ENCODE peak calls at places on chromosomes 11 and 22, in four cellular contexts. U, F, C and R are unnamed samples.

GRCh38 chr11:131246589-131247164 is 123.7 kb upstream of the NTM start:
- DNase-seq in F (peak), U (peak), C (no peak), R (peak)

GRCh38 chr11:60150279-60150678 is 32.6 kb downstream of the MS4A6A start:
- DNase-seq in U (no peak), C (no peak), F (no peak), R (no peak)

GRCh38 chr22:40436460-40437431 is 66.4 kb downstream of the SGSM3 start:
- DNase-seq in U (no peak), F (peak), C (peak), R (peak)

GRCh38 chr22:29442976-29443375 is 4.6 kb downstream of the RFPL1 start:
- DNase-seq in U (no peak), C (no peak), F (no peak), R (no peak)

GRCh38 chr11:22337571-22338464 is at the start of gene SLC17A6:
- DNase-seq in U (no peak), C (no peak), F (peak), R (no peak)

GRCh38 chr11:73531386-73531785 is 66.5 kb downstream of the FAM168A start:
- DNase-seq in C (no peak), U (no peak), F (no peak), R (no peak)

GRCh38 chr11:66967670-66968425 is 7.3 kb upstream of the C11orf86 start:
- DNase-seq in F (no peak), U (no peak), C (no peak), R (no peak)

GRCh38 chr22:24185501-24186351 is 4.4 kb downstream of the SUSD2 start:
- DNase-seq in F (no peak), C (no peak), U (no peak), R (no peak)

GRCh38 chr22:46237453-46238158 is 12.5 kb downstream of the CDPF1 start:
- DNase-seq in C (no peak), F (no peak), U (no peak), R (no peak)

GRCh38 chr22:20446383-20446970 is 8.9 kb upstream of the SCARF2 start:
- DNase-seq in F (no peak), C (no peak), U (no peak), R (no peak)

GRCh38 chr11:132111341-132111740 is 740.9 kb downstream of the NTM start:
- DNase-seq in F (no peak), C (no peak), U (no peak), R (no peak)

GRCh38 chr11:134639586-134640330 is 227.7 kb upstream of the B3GAT1 start:
- DNase-seq in F (no peak), U (no peak), C (no peak), R (no peak)

GRCh38 chr11:47418454-47419259 is 7.6 kb downstream of the PSMC3 start:
- DNase-seq in C (no peak), U (no peak), F (no peak), R (no peak)

GRCh38 chr11:15158351-15159015 is 43.8 kb downstream of the INSC start:
- DNase-seq in C (no peak), F (no peak), U (no peak), R (no peak)

GRCh38 chr11:125166347-125166841 is 1.8 kb downstream of the PKNOX2 start:
- DNase-seq in F (no peak), U (peak), C (no peak), R (no peak)

GRCh38 chr11:78669249-78669648 is 94.6 kb upstream of the NARS2 start:
- DNase-seq in C (no peak), U (no peak), F (no peak), R (no peak)

GRCh38 chr11:129375731-129376657 is at the start of gene BARX2:
- DNase-seq in U (no peak), C (peak), F (no peak), R (peak)

GRCh38 chr11:8092587-8093424 is 11.8 kb downstream of the TUB start:
- DNase-seq in F (peak), C (peak), U (peak), R (peak)

GRCh38 chr11:88179966-88180629 is 4.9 kb upstream of the RAB38 start:
- DNase-seq in U (no peak), C (no peak), F (no peak), R (no peak)

GRCh38 chr11:112697371-112697770 is 263.8 kb upstream of the NCAM1 start:
- DNase-seq in U (no peak), C (no peak), F (no peak), R (peak)

GRCh38 chr11:69911310-69912160 is 92.3 kb upstream of the FGF3 start:
- DNase-seq in U (no peak), C (no peak), F (no peak), R (no peak)

GRCh38 chr22:23565942-23566715 is 14.0 kb downstream of the IGLL1 start:
- DNase-seq in U (no peak), C (no peak), F (no peak), R (no peak)

GRCh38 chr11:76635991-76636520 is 34.5 kb downstream of the LRRC32 start:
- DNase-seq in U (no peak), F (no peak), C (no peak), R (no peak)